ENCODE peak calls at places on chromosomes 12 and 14, in six cellular contexts. D is upper lobe of left lung, U is transverse colon, C is tibial nerve, G is A549, A is ovary. K is an unnamed sample.

GRCh38 chr12:31325524-31325875 is 450 bp downstream of the SINHCAF start:
- DNase-seq in G (no peak), U (no peak), A (no peak), C (peak; percentile 11), D (no peak), K (no peak)

GRCh38 chr14:51750542-51750941 is 98.8 kb downstream of the FRMD6 start:
- DNase-seq in A (no peak), C (no peak), U (no peak), G (no peak), D (no peak), K (no peak)

GRCh38 chr12:101501410-101502045 is 26.4 kb downstream of the SPIC start:
- DNase-seq in G (no peak), A (no peak), C (no peak), D (no peak), U (no peak), K (no peak)

GRCh38 chr12:2244013-2244861 is 191.4 kb downstream of the CACNA1C start:
- DNase-seq in A (no peak), U (peak; percentile 34), G (no peak), D (no peak), C (peak; percentile 12), K (no peak)

GRCh38 chr14:94654071-94654974 is 42.1 kb downstream of the SERPINA3 start:
- DNase-seq in D (no peak), U (peak; percentile 14), C (no peak), A (peak; percentile 68), G (no peak), K (no peak)

GRCh38 chr12:76929499-76929898 is 50.7 kb upstream of the CSRP2 start:
- DNase-seq in C (no peak), U (no peak), A (no peak), G (no peak), D (no peak), K (no peak)

GRCh38 chr14:49858383-49858782 is 5.8 kb upstream of the NEMF start:
- DNase-seq in A (no peak), D (no peak), C (no peak), U (no peak), G (no peak), K (no peak)

GRCh38 chr14:61934385-61934784 is 172.2 kb downstream of the SNAPC1 start:
- DNase-seq in C (no peak), U (no peak), A (no peak), D (no peak), G (no peak), K (no peak)

GRCh38 chr14:87522575-87522974 is 470.4 kb downstream of the GALC start:
- DNase-seq in C (no peak), A (no peak), U (no peak), D (no peak), G (no peak), K (no peak)

GRCh38 chr12:120534703-120535655 is 823 bp downstream of the RNF10 start:
- DNase-seq in C (no peak), G (peak; percentile 64), A (peak; percentile 31), D (no peak), U (peak; percentile 54), K (no peak)

GRCh38 chr12:123089631-123090353 is 61.1 kb downstream of the PITPNM2 start:
- DNase-seq in D (no peak), G (peak; percentile 88), C (no peak), A (no peak), U (no peak), K (no peak)

GRCh38 chr14:46988312-46988711 is 336.7 kb upstream of the RPL10L start:
- DNase-seq in U (no peak), A (no peak), C (no peak), D (no peak), G (no peak), K (no peak)

GRCh38 chr12:125544979-125545378 is 479.7 kb downstream of the AACS start:
- DNase-seq in D (no peak), G (no peak), A (no peak), C (no peak), U (no peak), K (no peak)

GRCh38 chr12:28857327-28857726 is 291.8 kb upstream of the FAR2 start:
- DNase-seq in G (no peak), U (no peak), C (no peak), D (no peak), A (no peak), K (no peak)

GRCh38 chr12:131108171-131108955 is 154.7 kb downstream of the ADGRD1 start:
- DNase-seq in G (no peak), C (no peak), U (no peak), D (no peak), A (no peak), K (peak; percentile 46)

GRCh38 chr12:6925239-6925542 is 2.6 kb upstream of the ATN1 start:
- DNase-seq in U (no peak), A (no peak), C (no peak), G (no peak), D (no peak), K (no peak)

GRCh38 chr12:2177003-2177402 is 124.2 kb downstream of the CACNA1C start:
- DNase-seq in D (no peak), U (no peak), C (no peak), G (no peak), A (no peak), K (no peak)

GRCh38 chr12:47742253-47742825 is 16.3 kb downstream of the RAPGEF3 start:
- DNase-seq in G (peak; percentile 63), C (peak; percentile 71), U (peak; percentile 79), A (peak; percentile 76), D (no peak), K (no peak)

GRCh38 chr12:2641209-2641608 is 153.6 kb upstream of the FKBP4 start:
- DNase-seq in D (no peak), A (no peak), G (peak; percentile 43), C (peak; percentile 17), U (peak; percentile 7), K (no peak)

GRCh38 chr14:22099942-22100763 is 426.5 kb upstream of the OR4E1 start:
- DNase-seq in G (peak; percentile 5), A (peak; percentile 79), D (no peak), U (peak; percentile 58), C (peak; percentile 83), K (peak; percentile 83)

GRCh38 chr12:59570134-59570533 is 25.7 kb upstream of the SLC16A7 start:
- DNase-seq in G (no peak), A (no peak), U (no peak), D (no peak), C (no peak), K (no peak)

GRCh38 chr12:77402726-77403125 is 337.4 kb upstream of the E2F7 start:
- DNase-seq in A (no peak), D (no peak), G (no peak), U (no peak), C (no peak), K (no peak)

GRCh38 chr14:23567186-23568020 is at the start of gene AP1G2:
- DNase-seq in A (peak; percentile 92), C (peak; percentile 70), U (peak; percentile 96), D (peak; percentile 95), G (peak; percentile 84), K (peak; percentile 93)
- TF ChIP-seq POLR2A in A (peak; percentile 63), C (peak; percentile 16), U (peak; percentile 91), D (peak; percentile 84), G (peak; percentile 92), K (no peak)

GRCh38 chr14:38309522-38310262 is 53.8 kb upstream of the CLEC14A start:
- DNase-seq in A (no peak), G (no peak), U (no peak), D (no peak), C (no peak), K (no peak)

GRCh38 chr14:38311655-38312054 is 55.8 kb upstream of the CLEC14A start:
- DNase-seq in G (no peak), U (no peak), A (no peak), D (no peak), C (no peak), K (no peak)

DNA sequence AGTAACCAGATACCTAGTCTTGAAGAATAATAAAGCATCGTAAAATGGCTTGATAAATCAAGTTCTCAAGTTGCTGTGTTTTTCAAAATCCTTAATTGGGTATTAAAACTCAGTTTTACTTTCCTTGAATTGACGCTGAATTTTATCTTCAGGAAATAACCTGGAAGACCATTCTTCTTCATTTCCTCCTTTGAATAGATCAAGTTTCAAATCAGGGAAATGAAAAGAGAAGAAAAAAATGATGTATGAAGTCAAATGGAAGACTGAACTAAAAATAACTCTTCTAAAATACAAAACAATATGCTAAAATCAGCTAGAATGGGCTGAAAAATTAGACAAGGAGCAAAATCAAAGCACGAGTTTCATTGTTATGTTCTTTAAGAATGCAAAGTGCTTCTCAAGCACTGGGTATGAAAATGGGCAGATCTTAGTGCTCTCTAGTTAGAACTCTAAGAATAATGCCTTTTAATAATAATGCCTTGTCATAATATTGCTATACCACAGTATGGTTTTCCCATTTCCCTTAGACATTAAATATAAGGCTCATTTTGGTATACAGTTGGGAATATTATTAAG is 54.6 kb upstream of the CLEC14A start:
- DNase-seq in G (no peak), D (no peak), U (no peak), C (no peak), A (no peak), K (no peak)
- H3K4me1 ChIP-seq in G (no peaks in the 10 kb centered on the region), D (no peaks in the 10 kb centered on the region), U (no peaks in the 10 kb centered on the region), C (no peaks in the 10 kb centered on the region), A (no peaks in the 10 kb centered on the region), K (no peaks in the 10 kb centered on the region)

GRCh38 chr14:85594217-85594616 is 64.3 kb downstream of the FLRT2 start:
- DNase-seq in G (no peak), C (no peak), U (no peak), D (no peak), A (no peak), K (no peak)
- TF ChIP-seq EP300 in G (no peak), C (no peak), U (no peak), D (no peak), A (no peak), K (no peak)

GRCh38 chr14:91749857-91750256 is 18.0 kb upstream of the CATSPERB start:
- DNase-seq in A (no peak), D (no peak), G (no peak), C (no peak), U (no peak), K (no peak)
- TF ChIP-seq POLR2A in A (no peak), D (no peak), G (no peak), C (no peak), U (no peak), K (no peak)

GRCh38 chr12:122043476-122043875 is 21.8 kb downstream of the BCL7A start:
- DNase-seq in C (no peak), A (no peak), G (no peak), U (no peak), D (no peak), K (no peak)
- H3K4me1 ChIP-seq in C (no peaks in the 10 kb centered on the region), A (no peaks in the 10 kb centered on the region), G (peaks cover 27% of the 10 kb centered on the region), U (peaks cover 20% of the 10 kb centered on the region), D (no peaks in the 10 kb centered on the region), K (no peaks in the 10 kb centered on the region)

DNA sequence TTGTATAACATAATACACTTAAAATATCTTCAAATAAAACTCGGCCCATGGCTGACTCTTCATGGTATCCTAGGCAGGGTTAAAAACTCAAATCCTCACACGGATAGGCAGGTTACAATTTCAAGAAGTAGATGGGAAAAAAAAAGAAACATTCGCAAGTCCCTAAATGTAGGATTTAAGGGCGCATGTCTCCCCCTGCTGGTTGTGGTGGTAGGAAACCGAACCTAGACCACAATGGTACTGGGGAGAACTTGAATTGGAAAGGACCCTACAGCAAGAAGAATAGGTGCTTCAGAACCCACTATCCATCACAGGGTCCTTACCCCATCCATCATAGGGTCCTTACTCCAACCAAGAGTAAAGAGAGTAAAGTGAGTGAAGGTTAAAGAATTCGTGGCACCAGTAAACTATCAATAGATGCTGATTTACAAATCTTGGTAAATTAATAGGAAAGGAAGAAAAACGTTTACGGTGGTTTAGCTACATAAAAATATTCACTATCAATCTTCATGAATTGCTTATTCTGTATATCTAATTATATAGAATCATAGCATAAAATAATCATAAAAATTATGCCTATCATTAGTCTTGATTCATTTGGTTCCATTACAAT is 3.3 kb upstream of the CIPC start:
- DNase-seq in C (peak; percentile 93), U (peak; percentile 86), D (no peak), A (peak; percentile 89), G (peak; percentile 73), K (peak; percentile 84)
- TF ChIP-seq EP300 in C (no peak), U (no peak), D (no peak), A (no peak), G (no peak), K (no peak)